ENCODE peak calls at places on chromosomes 6 and 20, in four cellular contexts. M is lower leg skin; U is stimulated activated effector memory CD8-positive, alpha-beta T cell treated with anti-CD3 and anti-CD28 coated beads, Interleukin-12 subunit alpha, Interleukin-12 subunit beta, amount 100 ng/mL, for 72 hours; N is GM03348. I is an unnamed sample.

GRCh38 chr6:82118150-82118562 is 129.4 kb downstream of the IBTK start:
- DNase-seq in N (no peak), U (no peak), M (no peak), I (no peak)

GRCh38 chr20:56769971-56770570 is 141.0 kb downstream of the TFAP2C start:
- DNase-seq in U (no peak), M (no peak), N (no peak), I (no peak)

GRCh38 chr6:150566486-150566885 is 33.2 kb upstream of the PLEKHG1 start:
- DNase-seq in M (no peak), U (no peak), N (no peak), I (no peak)

GRCh38 chr6:39688494-39688893 is 36.7 kb downstream of the KIF6 start:
- DNase-seq in M (no peak), N (peak; percentile 48), U (no peak), I (no peak)

GRCh38 chr6:97813881-97814280 is 530.9 kb upstream of the MMS22L start:
- DNase-seq in N (no peak), U (no peak), M (peak; percentile 58), I (no peak)

GRCh38 chr20:36544134-36545018 is 3.1 kb downstream of the MYL9 start:
- DNase-seq in U (no peak), M (no peak), N (peak; percentile 85), I (no peak)

GRCh38 chr6:1720620-1721322 is 111.1 kb downstream of the FOXC1 start:
- DNase-seq in N (no peak), U (no peak), M (no peak), I (no peak)

GRCh38 chr6:22041797-22042489 is 254.9 kb downstream of the PRL start:
- DNase-seq in U (no peak), M (no peak), N (peak; percentile 69), I (no peak)

GRCh38 chr6:139943391-139943790 is 568.9 kb upstream of the CITED2 start:
- DNase-seq in U (no peak), M (no peak), N (peak; percentile 81), I (no peak)

GRCh38 chr20:18377896-18378481 is 88.8 kb downstream of the DZANK1 start:
- DNase-seq in M (no peak), U (no peak), N (no peak), I (no peak)

GRCh38 chr20:45257161-45257560 is 2.8 kb upstream of the SLPI start:
- DNase-seq in U (no peak), M (no peak), N (no peak), I (no peak)

GRCh38 chr6:106102034-106102433 is 15.9 kb downstream of the PRDM1 start:
- DNase-seq in U (no peak), M (no peak), N (no peak), I (no peak)